ENCODE peak calls at places on chromosome 20, in four cellular contexts. One of them, this sample, is unnamed.

GRCh38 chr20:36544134-36545018 is 3.1 kb downstream of the MYL9 start:
- DNase-seq in H1: no peak
- DNase-seq in H9: no peak
- DNase-seq in mesendoderm: peak; percentile 30
- DNase-seq in this sample: peak; percentile 68

GRCh38 chr20:11432407-11432806 is 485.3 kb upstream of the BTBD3 start:
- DNase-seq in mesendoderm: no peak
- DNase-seq in H9: no peak
- DNase-seq in H1: no peak
- DNase-seq in this sample: peak; percentile 95

GRCh38 chr20:50406610-50407136 is 103.5 kb upstream of the PTPN1 start:
- DNase-seq in mesendoderm: no peak
- DNase-seq in H1: no peak
- DNase-seq in H9: no peak
- DNase-seq in this sample: no peak

GRCh38 chr20:57013221-57013620 is 253.2 kb downstream of the BMP7 start:
- DNase-seq in H9: no peak
- DNase-seq in mesendoderm: no peak
- DNase-seq in H1: no peak
- DNase-seq in this sample: no peak

GRCh38 chr20:266604-267562 is 9.4 kb downstream of the DEFB132 start:
- DNase-seq in H9: peak; percentile 97
- DNase-seq in mesendoderm: peak; percentile 95
- DNase-seq in H1: peak; percentile 99
- DNase-seq in this sample: peak; percentile 62

GRCh38 chr20:6685181-6685582 is 82.3 kb upstream of the BMP2 start:
- DNase-seq in mesendoderm: no peak
- DNase-seq in H9: no peak
- DNase-seq in H1: no peak
- DNase-seq in this sample: no peak

GRCh38 chr20:11331096-11331495 is 586.6 kb upstream of the BTBD3 start:
- DNase-seq in mesendoderm: no peak
- DNase-seq in H1: no peak
- DNase-seq in H9: no peak
- DNase-seq in this sample: no peak

GRCh38 chr20:49445176-49445575 is 37.3 kb downstream of the KCNB1 start:
- DNase-seq in H1: no peak
- DNase-seq in mesendoderm: peak; percentile 51
- DNase-seq in H9: no peak
- DNase-seq in this sample: no peak

GRCh38 chr20:58870293-58871014 is 17.9 kb downstream of the GNAS start:
- DNase-seq in H9: peak; percentile 77
- DNase-seq in mesendoderm: peak; percentile 78
- DNase-seq in H1: peak; percentile 87
- DNase-seq in this sample: peak; percentile 47

GRCh38 chr20:2140561-2140960 is 38.9 kb downstream of the STK35 start:
- DNase-seq in mesendoderm: no peak
- DNase-seq in H1: no peak
- DNase-seq in H9: no peak
- DNase-seq in this sample: peak; percentile 63

GRCh38 chr20:24589381-24589780 is 120.0 kb downstream of the SYNDIG1 start:
- DNase-seq in H1: peak; percentile 32
- DNase-seq in H9: peak; percentile 7
- DNase-seq in mesendoderm: no peak
- DNase-seq in this sample: no peak

GRCh38 chr20:42161228-42161829 is 543.2 kb upstream of the CHD6 start:
- DNase-seq in mesendoderm: peak; percentile 22
- DNase-seq in H1: no peak
- DNase-seq in H9: peak; percentile 38
- DNase-seq in this sample: no peak

GRCh38 chr20:889932-890463 is 26.1 kb downstream of the ANGPT4 start:
- DNase-seq in mesendoderm: no peak
- DNase-seq in H1: no peak
- DNase-seq in H9: no peak
- DNase-seq in this sample: no peak

GRCh38 chr20:49276895-49277785 is 717 bp downstream of the ZNFX1 start:
- DNase-seq in H1: no peak
- DNase-seq in mesendoderm: peak; percentile 31
- DNase-seq in H9: no peak
- DNase-seq in this sample: no peak

GRCh38 chr20:15609956-15610355 is 963.3 kb downstream of the KIF16B start:
- DNase-seq in H1: no peak
- DNase-seq in H9: no peak
- DNase-seq in mesendoderm: no peak
- DNase-seq in this sample: no peak

GRCh38 chr20:24785141-24785924 is 163.7 kb upstream of the CST7 start:
- DNase-seq in H9: no peak
- DNase-seq in H1: no peak
- DNase-seq in mesendoderm: no peak
- DNase-seq in this sample: peak; percentile 35

GRCh38 chr20:51318058-51318960 is 224.2 kb downstream of the NFATC2 start:
- DNase-seq in H9: peak; percentile 91
- DNase-seq in H1: peak; percentile 98
- DNase-seq in mesendoderm: peak; percentile 88
- DNase-seq in this sample: no peak

GRCh38 chr20:32484221-32485125 is 100.7 kb downstream of the NOL4L start:
- DNase-seq in H1: peak; percentile 68
- DNase-seq in mesendoderm: peak; percentile 31
- DNase-seq in H9: peak; percentile 66
- DNase-seq in this sample: no peak

GRCh38 chr20:24683676-24684075 is 214.2 kb downstream of the SYNDIG1 start:
- DNase-seq in H9: no peak
- DNase-seq in mesendoderm: no peak
- DNase-seq in H1: no peak
- DNase-seq in this sample: no peak

GRCh38 chr20:62404761-62405107 is 2.4 kb downstream of the CABLES2 start:
- DNase-seq in H1: no peak
- DNase-seq in H9: no peak
- DNase-seq in mesendoderm: no peak
- DNase-seq in this sample: no peak

GRCh38 chr20:62404112-62404665 is 2.9 kb downstream of the CABLES2 start:
- DNase-seq in H1: no peak
- DNase-seq in mesendoderm: no peak
- DNase-seq in H9: no peak
- DNase-seq in this sample: no peak

GRCh38 chr20:62406635-62407176 is 379 bp downstream of the CABLES2 start:
- DNase-seq in mesendoderm: no peak
- DNase-seq in H1: no peak
- DNase-seq in H9: no peak
- DNase-seq in this sample: no peak

GRCh38 chr20:62405981-62406513 is 1.0 kb downstream of the CABLES2 start:
- DNase-seq in H1: no peak
- DNase-seq in H9: no peak
- DNase-seq in mesendoderm: no peak
- DNase-seq in this sample: no peak

DNA sequence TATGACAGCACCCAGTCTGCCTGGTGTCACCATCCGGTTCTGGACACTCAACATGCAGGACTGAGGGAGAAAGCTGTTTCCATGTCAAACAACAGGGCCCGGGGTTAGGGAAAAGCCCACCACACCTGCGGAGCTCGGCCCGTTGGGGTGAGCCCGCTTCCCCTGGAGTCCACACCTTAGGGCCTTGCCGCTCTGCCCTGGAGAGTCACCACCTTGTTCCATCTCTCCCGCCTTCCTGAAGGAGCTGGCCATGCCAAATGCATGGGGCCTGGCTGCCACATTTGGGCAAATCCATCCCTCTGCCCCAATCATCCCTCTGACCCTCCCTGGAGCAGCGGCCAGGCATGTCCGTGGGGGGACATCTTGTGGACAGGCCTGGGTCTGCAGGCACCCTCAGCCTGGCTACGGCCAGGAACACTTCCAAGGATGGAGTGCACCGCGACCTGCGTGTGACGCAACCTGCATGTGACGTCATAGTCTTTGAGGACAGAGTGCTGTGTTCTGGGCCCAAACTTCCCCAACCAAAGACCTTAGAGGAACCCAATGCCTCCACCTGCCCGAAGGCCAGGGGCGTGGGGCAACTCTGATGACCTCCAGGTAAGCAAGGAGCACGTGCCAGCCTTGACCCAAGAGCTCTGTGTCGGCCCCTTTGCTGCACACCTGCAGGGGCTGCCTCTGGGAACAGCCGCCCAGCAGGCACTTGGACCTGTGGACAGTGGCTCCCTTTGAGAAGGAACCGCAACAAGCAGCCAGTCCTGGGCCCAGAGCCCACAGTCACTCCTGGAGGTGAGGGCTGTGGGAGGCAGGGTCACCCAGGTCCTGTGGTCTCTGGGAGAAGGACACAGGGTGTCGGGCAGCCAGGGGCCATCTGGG is 1.7 kb downstream of the CABLES2 start:
- DNase-seq in H9: peak; percentile 72
- DNase-seq in mesendoderm: peak; percentile 69
- DNase-seq in H1: no peak
- DNase-seq in this sample: peak; percentile 70
- H3K23ac ChIP-seq in H9: no peak overlapping the region
- H3K23ac ChIP-seq in mesendoderm: no peak overlapping the region
- H3K23ac ChIP-seq in H1: no peak overlapping the region
- H3K23ac ChIP-seq in this sample: no peak overlapping the region

GRCh38 chr20:3755269-3755668 is 12.3 kb downstream of the ADISSP start:
- DNase-seq in H1: no peak
- DNase-seq in H9: no peak
- DNase-seq in mesendoderm: no peak
- DNase-seq in this sample: no peak
- H4K5ac ChIP-seq in H1: no peak overlapping the region
- H4K5ac ChIP-seq in H9: no peak overlapping the region
- H4K5ac ChIP-seq in mesendoderm: no peak overlapping the region
- H4K5ac ChIP-seq in this sample: no peak overlapping the region

DNA sequence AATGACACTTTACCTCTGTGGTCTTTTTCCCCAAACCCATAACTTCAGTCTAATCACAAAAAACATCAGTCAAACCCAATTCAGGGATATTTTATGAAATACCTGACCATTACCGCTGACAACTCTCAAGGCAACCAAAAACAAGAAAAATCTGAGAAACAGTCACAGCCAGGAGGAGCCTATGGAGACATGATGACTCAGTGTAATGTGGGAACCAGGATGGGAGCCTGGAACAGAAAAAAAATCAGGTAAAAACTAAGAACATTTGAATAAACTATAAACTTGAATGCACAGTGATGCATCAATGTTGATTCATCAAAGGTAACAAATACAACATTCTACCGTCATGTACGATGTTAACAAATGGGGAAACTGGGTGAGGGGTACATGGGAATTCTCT is 84.1 kb upstream of the TSHZ2 start:
- DNase-seq in H9: no peak
- DNase-seq in mesendoderm: no peak
- DNase-seq in H1: no peak
- DNase-seq in this sample: no peak
- H3K23ac ChIP-seq in H9: no peak overlapping the region
- H3K23ac ChIP-seq in mesendoderm: no peak overlapping the region
- H3K23ac ChIP-seq in H1: no peak overlapping the region
- H3K23ac ChIP-seq in this sample: no peak overlapping the region

GRCh38 chr20:44326391-44327159 is 10.3 kb upstream of the R3HDML start:
- DNase-seq in H9: peak; percentile 66
- DNase-seq in H1: peak; percentile 68
- DNase-seq in mesendoderm: peak; percentile 27
- DNase-seq in this sample: no peak
- H4K5ac ChIP-seq in H9: no peak overlapping the region
- H4K5ac ChIP-seq in H1: peak overlapping the region; percentile 76
- H4K5ac ChIP-seq in mesendoderm: no peak overlapping the region
- H4K5ac ChIP-seq in this sample: no peak overlapping the region

DNA sequence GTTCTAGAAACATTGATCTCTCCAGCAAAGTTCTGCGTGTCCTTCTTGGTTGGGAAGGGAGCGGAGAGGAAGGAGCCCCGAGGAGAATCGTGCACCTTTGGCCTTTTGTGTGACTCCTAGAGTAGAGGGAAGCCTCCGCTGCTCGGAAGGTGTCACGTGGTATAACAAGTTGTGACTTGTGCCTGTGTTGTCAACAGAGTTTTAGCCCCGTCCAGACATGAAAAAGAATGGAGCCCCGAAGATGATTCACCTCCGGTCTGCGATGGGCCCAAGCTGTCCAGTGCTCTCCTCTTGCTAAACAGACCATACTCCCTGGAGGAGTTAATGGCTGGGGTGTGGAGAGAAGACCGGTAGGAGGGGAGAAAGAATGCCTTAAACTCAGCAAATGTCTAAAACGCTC is 7.0 kb downstream of the EYA2 start:
- DNase-seq in mesendoderm: no peak
- DNase-seq in H1: no peak
- DNase-seq in H9: no peak
- DNase-seq in this sample: no peak
- H3K23ac ChIP-seq in mesendoderm: no peak overlapping the region
- H3K23ac ChIP-seq in H1: no peak overlapping the region
- H3K23ac ChIP-seq in H9: no peak overlapping the region
- H3K23ac ChIP-seq in this sample: no peak overlapping the region

GRCh38 chr20:21157006-21157405 is 31.1 kb downstream of the KIZ start:
- DNase-seq in H1: no peak
- DNase-seq in H9: no peak
- DNase-seq in mesendoderm: no peak
- DNase-seq in this sample: no peak

GRCh38 chr20:21155268-21155667 is 29.4 kb downstream of the KIZ start:
- DNase-seq in H1: no peak
- DNase-seq in mesendoderm: no peak
- DNase-seq in H9: no peak
- DNase-seq in this sample: no peak

GRCh38 chr20:21154692-21155091 is 28.8 kb downstream of the KIZ start:
- DNase-seq in mesendoderm: no peak
- DNase-seq in H1: no peak
- DNase-seq in H9: no peak
- DNase-seq in this sample: no peak

GRCh38 chr20:21159658-21160380 is 33.9 kb downstream of the KIZ start:
- DNase-seq in H1: no peak
- DNase-seq in H9: no peak
- DNase-seq in mesendoderm: no peak
- DNase-seq in this sample: peak; percentile 52

GRCh38 chr20:21156266-21156665 is 30.4 kb downstream of the KIZ start:
- DNase-seq in H1: no peak
- DNase-seq in H9: no peak
- DNase-seq in mesendoderm: peak; percentile 58
- DNase-seq in this sample: peak; percentile 77
- H4K5ac ChIP-seq in H1: no peak overlapping the region
- H4K5ac ChIP-seq in H9: no peak overlapping the region
- H4K5ac ChIP-seq in mesendoderm: no peak overlapping the region
- H4K5ac ChIP-seq in this sample: no peak overlapping the region

DNA sequence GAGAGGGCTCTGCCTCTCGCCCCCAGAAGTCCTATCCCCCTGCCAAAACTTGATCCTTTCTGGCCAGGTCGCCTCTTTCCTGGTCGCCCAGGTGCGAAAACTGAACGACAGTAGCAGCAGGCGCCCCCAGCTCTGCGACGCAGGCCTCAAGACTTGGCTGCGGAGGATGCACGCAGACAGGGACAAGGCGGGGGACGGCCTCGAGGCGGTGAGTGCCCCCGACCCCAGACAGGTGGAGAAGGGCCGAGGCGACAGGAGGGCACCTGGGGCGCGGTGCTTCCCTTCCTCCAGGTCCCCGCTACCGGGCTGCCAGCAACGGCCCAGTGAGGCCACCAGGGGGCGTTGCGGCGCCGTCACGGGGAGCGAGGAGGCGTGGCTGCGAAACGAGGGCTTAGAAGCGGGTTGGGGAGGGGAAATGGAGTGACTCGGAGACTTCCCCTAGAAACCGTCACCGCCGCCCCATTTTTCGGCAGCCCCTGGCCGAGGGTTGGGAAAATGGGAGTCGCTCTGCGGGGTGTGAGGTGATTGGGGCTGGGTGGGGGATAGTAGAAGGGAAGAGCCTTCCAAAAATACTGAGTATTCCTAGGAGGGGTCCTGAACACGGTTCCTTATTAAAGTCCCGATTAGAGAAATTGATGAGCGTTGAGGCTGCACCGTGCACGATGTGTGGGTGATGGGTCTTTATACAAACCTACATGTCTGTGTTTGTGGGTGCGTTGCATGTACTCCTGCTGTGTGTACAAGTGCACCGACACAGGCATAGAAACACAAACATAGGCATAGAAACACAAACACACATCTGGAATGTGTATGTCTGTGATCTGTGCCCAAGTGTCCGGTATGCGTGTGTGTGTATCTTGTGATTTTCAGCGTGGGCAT is 44.6 kb downstream of the ARHGAP40 start:
- DNase-seq in mesendoderm: peak; percentile 85
- DNase-seq in H9: peak; percentile 87
- DNase-seq in H1: peak; percentile 98
- DNase-seq in this sample: peak; percentile 50
- H3K23ac ChIP-seq in mesendoderm: no peak overlapping the region
- H3K23ac ChIP-seq in H9: no peak overlapping the region
- H3K23ac ChIP-seq in H1: no peak overlapping the region
- H3K23ac ChIP-seq in this sample: no peak overlapping the region

This sample was measured in IMR-90.